ENCODE peak calls at places on chromosome X, in nine cellular contexts. E is ACHN; F is neural crest cell; X is activated T-helper 1 cell treated with anti-CD3 and anti-CD28 coated beads, Interleukin-2, amount 50 U/mL, for 16 hours; H is pancreas; A is amniotic stem cell; Z is neuronal stem cell; V is CD8-positive, alpha-beta T cell; R is heart right ventricle. C is an unnamed sample.

GRCh38 chrX:54042609-54043010 is 1.7 kb downstream of the PHF8 start:
- DNase-seq in H (peak; percentile 57), A (peak; percentile 67), V (peak; percentile 7), Z (peak; percentile 33), F (peak; percentile 25), E (peak; percentile 60), X (no peak), R (peak; percentile 19), C (peak; percentile 40)

GRCh38 chrX:71941145-71941544 is 30.5 kb downstream of the NHSL2 start:
- DNase-seq in R (no peak), X (no peak), E (no peak), H (no peak), A (no peak), F (no peak), Z (no peak), V (no peak), C (no peak)

GRCh38 chrX:103823591-103823990 is 8.5 kb downstream of the RAB9B start:
- DNase-seq in R (no peak), A (no peak), H (no peak), F (no peak), X (no peak), V (no peak), Z (no peak), E (peak; percentile 62), C (no peak)

GRCh38 chrX:100745205-100745604 is 13.3 kb upstream of the SYTL4 start:
- DNase-seq in A (no peak), X (no peak), E (no peak), Z (no peak), H (no peak), R (no peak), V (no peak), F (no peak), C (no peak)

GRCh38 chrX:110172215-110172614 is 145.7 kb downstream of the AMMECR1 start:
- DNase-seq in F (no peak), E (no peak), R (no peak), X (no peak), Z (no peak), A (no peak), V (no peak), H (no peak), C (no peak)

GRCh38 chrX:126847143-126847542 is 27.6 kb downstream of the PRR32 start:
- DNase-seq in H (no peak), E (no peak), V (no peak), F (no peak), Z (no peak), R (no peak), X (no peak), A (no peak), C (no peak)

GRCh38 chrX:2677764-2678163 is 13.3 kb upstream of the CD99 start:
- DNase-seq in Z (no peak), X (no peak), E (peak; percentile 80), H (peak; percentile 75), V (no peak), A (no peak), F (no peak), R (peak; percentile 74), C (peak; percentile 86)

GRCh38 chrX:151789179-151789800 is 54.7 kb downstream of the CNGA2 start:
- DNase-seq in H (no peak), X (no peak), A (peak; percentile 21), V (no peak), E (peak; percentile 64), R (peak; percentile 24), F (no peak), Z (no peak), C (peak; percentile 9)

GRCh38 chrX:68929332-68930150 is 100.7 kb downstream of the EFNB1 start:
- DNase-seq in H (no peak), V (no peak), R (peak; percentile 29), X (no peak), F (no peak), E (peak; percentile 9), Z (no peak), A (no peak), C (peak; percentile 56)

GRCh38 chrX:71996826-71997225 is 86.2 kb downstream of the NHSL2 start:
- DNase-seq in V (no peak), Z (no peak), R (peak; percentile 35), A (peak; percentile 15), E (no peak), X (no peak), H (no peak), F (no peak), C (no peak)

GRCh38 chrX:152907084-152907651 is 9.3 kb downstream of the ZNF185 start:
- DNase-seq in A (no peak), F (peak; percentile 32), V (no peak), H (no peak), E (no peak), X (no peak), Z (peak; percentile 27), R (no peak), C (no peak)

GRCh38 chrX:152915541-152916241 is 17.8 kb downstream of the ZNF185 start:
- DNase-seq in X (no peak), R (no peak), Z (no peak), F (peak; percentile 44), E (peak; percentile 15), H (no peak), V (no peak), A (peak; percentile 1), C (peak; percentile 18)

GRCh38 chrX:118251251-118251650 is 94.7 kb upstream of the WDR44 start:
- DNase-seq in X (no peak), V (no peak), H (no peak), F (no peak), R (no peak), E (no peak), A (no peak), Z (no peak), C (no peak)

GRCh38 chrX:115040417-115040816 is 23.0 kb upstream of the IL13RA2 start:
- DNase-seq in A (no peak), V (no peak), F (no peak), R (no peak), E (no peak), Z (no peak), H (no peak), X (no peak), C (no peak)

GRCh38 chrX:4265036-4265435 is 551.6 kb upstream of the PRKX start:
- DNase-seq in F (no peak), R (no peak), Z (no peak), X (no peak), V (no peak), E (no peak), H (no peak), A (no peak), C (no peak)

GRCh38 chrX:44431206-44431605 is 87.7 kb upstream of the EFHC2 start:
- DNase-seq in X (no peak), H (no peak), R (no peak), A (no peak), F (no peak), V (no peak), E (peak; percentile 8), Z (no peak), C (peak; percentile 26)

GRCh38 chrX:15334561-15334960 is 762 bp downstream of the PIGA start:
- DNase-seq in R (no peak), F (no peak), X (no peak), E (peak; percentile 6), H (no peak), Z (no peak), V (peak; percentile 2), A (no peak), C (no peak)

GRCh38 chrX:53073115-53073581 is 9.0 kb upstream of the TSPYL2 start:
- DNase-seq in R (no peak), V (no peak), X (no peak), H (no peak), F (no peak), E (peak; percentile 8), A (no peak), Z (no peak), C (no peak)

GRCh38 chrX:115494133-115494532 is 66.8 kb upstream of the PLS3 start:
- DNase-seq in A (no peak), F (no peak), Z (no peak), R (no peak), E (no peak), V (no peak), H (no peak), X (no peak), C (no peak)

GRCh38 chrX:20063716-20064351 is 52.9 kb downstream of the MAP7D2 start:
- DNase-seq in V (no peak), A (no peak), H (no peak), X (no peak), E (no peak), F (no peak), R (no peak), Z (no peak), C (no peak)

GRCh38 chrX:2512501-2512900 is 11.7 kb upstream of the DHRSX start:
- DNase-seq in F (no peak), R (no peak), E (no peak), A (no peak), Z (no peak), V (no peak), X (no peak), H (no peak), C (no peak)

GRCh38 chrX:25941559-25942250 is 196.4 kb upstream of the MAGEB18 start:
- DNase-seq in Z (no peak), H (no peak), R (no peak), X (no peak), A (no peak), V (no peak), F (no peak), E (peak; percentile 8), C (no peak)

GRCh38 chrX:6226646-6227444 is 1.8 kb downstream of the NLGN4X start:
- DNase-seq in R (peak; percentile 13), V (no peak), A (no peak), Z (peak; percentile 36), E (no peak), F (peak; percentile 54), H (peak; percentile 60), X (no peak), C (no peak)

C was measured in HTR-8/SVneo.